ENCODE peak calls at places on chromosomes 11 and 22, in seven cellular contexts. E, F, Q, P, H, Y and X are unnamed samples.

GRCh38 chr11:17753641-17754040 is 19.1 kb downstream of the KCNC1 start:
- DNase-seq in E (no peak), F (peak), Q (no peak), P (no peak), H (no peak), Y (no peak), X (no peak)

GRCh38 chr11:86671386-86672006 is 920 bp downstream of the ME3 start:
- DNase-seq in E (no peak), F (peak), Q (peak), P (peak), H (peak), Y (peak), X (no peak)

GRCh38 chr11:27233654-27234042 is 129.4 kb downstream of the CCDC34 start:
- DNase-seq in E (no peak), F (peak), Q (no peak), P (no peak), H (no peak), Y (no peak), X (no peak)

GRCh38 chr11:72072348-72072747 is 8.0 kb downstream of the NUMA1 start:
- DNase-seq in E (peak), F (no peak), Q (no peak), P (no peak), H (no peak), Y (peak), X (no peak)

GRCh38 chr11:118437736-118438125 is 1.4 kb downstream of the KMT2A start:
- DNase-seq in E (peak), F (no peak), Q (no peak), P (peak), H (no peak), Y (peak), X (peak)

GRCh38 chr11:58770627-58771457 is 39.1 kb upstream of the GLYAT start:
- DNase-seq in E (peak), F (no peak), Q (no peak), P (no peak), H (no peak), Y (no peak), X (no peak)

GRCh38 chr11:94067010-94067409 is 45.9 kb downstream of the HEPHL1 start:
- DNase-seq in E (no peak), F (no peak), Q (no peak), P (no peak), H (no peak), Y (no peak), X (no peak)

GRCh38 chr11:9568854-9569587 is 4.4 kb upstream of the WEE1 start:
- DNase-seq in E (peak), F (no peak), Q (peak), P (peak), H (peak), Y (peak), X (no peak)

GRCh38 chr11:93054881-93055280 is 85.4 kb downstream of the MTNR1B start:
- DNase-seq in E (peak), F (no peak), Q (no peak), P (no peak), H (peak), Y (no peak), X (no peak)

GRCh38 chr11:17846852-17847453 is 112.4 kb downstream of the KCNC1 start:
- DNase-seq in E (peak), F (peak), Q (no peak), P (peak), H (no peak), Y (peak), X (no peak)

GRCh38 chr11:130051077-130051476 is 18.6 kb upstream of the APLP2 start:
- DNase-seq in E (peak), F (no peak), Q (no peak), P (no peak), H (no peak), Y (no peak), X (no peak)

GRCh38 chr11:95230054-95231034 is 658 bp downstream of the SESN3 start:
- DNase-seq in E (no peak), F (peak), Q (no peak), P (peak), H (peak), Y (peak), X (peak)

GRCh38 chr22:41229730-41230398 is 10.9 kb downstream of the CHADL start:
- DNase-seq in E (no peak), F (no peak), Q (no peak), P (peak), H (no peak), Y (no peak), X (no peak)

GRCh38 chr11:117239295-117239694 is 6.8 kb downstream of the RNF214 start:
- DNase-seq in E (peak), F (no peak), Q (no peak), P (no peak), H (peak), Y (no peak), X (no peak)

GRCh38 chr11:97893612-97894011 is 1127.1 kb upstream of the CNTN5 start:
- DNase-seq in E (no peak), F (no peak), Q (no peak), P (no peak), H (no peak), Y (no peak), X (no peak)

GRCh38 chr22:19149047-19149883 is 827 bp downstream of the GSC2 start:
- DNase-seq in E (no peak), F (no peak), Q (no peak), P (no peak), H (no peak), Y (peak), X (peak)

GRCh38 chr11:109037856-109038780 is 373.2 kb downstream of the DDX10 start:
- DNase-seq in E (peak), F (no peak), Q (no peak), P (no peak), H (no peak), Y (peak), X (no peak)

GRCh38 chr11:78840623-78841022 is 266.0 kb upstream of the NARS2 start:
- DNase-seq in E (peak), F (no peak), Q (no peak), P (no peak), H (no peak), Y (no peak), X (no peak)

GRCh38 chr11:62171261-62171723 is 18.7 kb upstream of the SCGB1D1 start:
- DNase-seq in E (peak), F (peak), Q (peak), P (peak), H (peak), Y (peak), X (peak)

GRCh38 chr22:27723708-27724107 is 77.8 kb downstream of the MN1 start:
- DNase-seq in E (no peak), F (no peak), Q (no peak), P (no peak), H (no peak), Y (no peak), X (no peak)

GRCh38 chr11:27646051-27646818 is 54.0 kb downstream of the BDNF start:
- DNase-seq in E (peak), F (no peak), Q (no peak), P (peak), H (no peak), Y (no peak), X (no peak)

GRCh38 chr11:66867425-66868040 is 10.7 kb downstream of the LRFN4 start:
- DNase-seq in E (no peak), F (no peak), Q (no peak), P (no peak), H (no peak), Y (no peak), X (no peak)

GRCh38 chr11:35419713-35420333 is 465 bp upstream of the SLC1A2 start:
- DNase-seq in E (no peak), F (peak), Q (no peak), P (peak), H (no peak), Y (peak), X (no peak)

GRCh38 chr11:100816823-100817222 is 129.7 kb downstream of the ARHGAP42 start:
- DNase-seq in E (peak), F (no peak), Q (no peak), P (no peak), H (no peak), Y (no peak), X (no peak)

GRCh38 chr11:79963886-79964660 is 523.2 kb upstream of the TENM4 start:
- DNase-seq in E (no peak), F (no peak), Q (no peak), P (no peak), H (no peak), Y (peak), X (no peak)

GRCh38 chr11:115264278-115264677 is 239.9 kb downstream of the CADM1 start:
- DNase-seq in E (no peak), F (no peak), Q (no peak), P (no peak), H (no peak), Y (no peak), X (no peak)

GRCh38 chr11:63668396-63668795 is 2.8 kb downstream of the ATL3 start:
- DNase-seq in E (no peak), F (no peak), Q (no peak), P (no peak), H (no peak), Y (no peak), X (no peak)

GRCh38 chr22:48568736-48569330 is 1258.8 kb downstream of the BRD1 start:
- DNase-seq in E (no peak), F (no peak), Q (no peak), P (no peak), H (no peak), Y (no peak), X (no peak)

GRCh38 chr11:69008774-69009440 is 4.1 kb downstream of the MRGPRF start:
- DNase-seq in E (peak), F (no peak), Q (peak), P (peak), H (peak), Y (no peak), X (no peak)

GRCh38 chr11:2368851-2369180 is 8.3 kb upstream of the CD81 start:
- DNase-seq in E (no peak), F (no peak), Q (no peak), P (no peak), H (no peak), Y (no peak), X (no peak)
- H3K4me3 ChIP-seq in E (no peak), F (no peak), Q (no peak), P (no peak), H (no peak), Y (no peak), X (no peak)

GRCh38 chr22:17575681-17576080 is 12.4 kb downstream of the SLC25A18 start:
- DNase-seq in E (no peak), F (no peak), Q (no peak), P (no peak), H (no peak), Y (no peak), X (no peak)
- H3K27ac ChIP-seq in E (no peak), F (peak), Q (no peak), P (no peak), H (no peak), Y (no peak), X (no peak)

DNA sequence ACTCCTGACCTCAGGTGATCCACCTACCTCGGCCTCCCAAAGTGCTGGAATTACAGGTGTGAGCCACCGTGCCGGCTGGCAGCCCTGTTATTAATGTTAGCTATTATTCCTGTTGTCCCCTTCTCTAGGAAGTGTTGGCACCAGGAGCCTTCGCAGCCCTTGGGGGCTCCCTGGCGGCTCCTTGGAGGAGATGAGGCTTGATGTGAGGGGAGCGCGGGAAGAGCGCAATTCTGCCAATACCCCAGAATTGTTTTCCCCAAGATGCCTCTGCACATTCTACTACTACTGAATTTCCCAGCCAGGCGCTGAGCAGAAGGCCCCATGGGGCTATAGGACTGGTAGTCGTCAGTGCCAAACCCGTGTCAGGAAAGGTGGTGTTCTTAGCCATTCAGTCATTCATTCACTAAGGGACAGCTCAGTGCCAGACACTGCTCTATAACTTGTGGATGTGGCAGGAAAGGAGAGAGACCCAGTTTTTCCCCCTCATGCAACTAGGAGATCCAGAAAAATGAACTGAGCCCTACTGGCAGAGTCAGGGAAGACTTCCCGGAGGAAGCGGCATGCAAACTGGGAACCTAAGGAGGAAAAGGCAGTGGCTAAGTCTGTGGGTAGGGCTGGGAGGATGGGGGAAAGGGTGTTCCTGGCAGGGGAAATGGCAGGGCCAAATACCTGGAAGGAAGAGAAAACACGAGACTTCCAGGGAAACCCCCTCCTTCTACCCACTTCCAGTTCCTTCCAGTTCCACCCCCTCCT is 3.5 kb downstream of the FBLN1 start:
- DNase-seq in E (no peak), F (no peak), Q (no peak), P (no peak), H (no peak), Y (no peak), X (no peak)
- H3K4me3 ChIP-seq in E (no peak), F (no peak), Q (no peak), P (no peak), H (no peak), Y (no peak), X (no peak)

GRCh38 chr11:29124436-29124835 is 892.4 kb downstream of the KCNA4 start:
- DNase-seq in E (no peak), F (no peak), Q (no peak), P (no peak), H (no peak), Y (peak), X (no peak)

GRCh38 chr11:29119691-29120328 is 897.0 kb downstream of the KCNA4 start:
- DNase-seq in E (peak), F (no peak), Q (no peak), P (no peak), H (peak), Y (no peak), X (no peak)

GRCh38 chr11:29125621-29126020 is 891.2 kb downstream of the KCNA4 start:
- DNase-seq in E (no peak), F (no peak), Q (no peak), P (no peak), H (no peak), Y (no peak), X (no peak)

GRCh38 chr11:29119116-29119515 is 897.7 kb downstream of the KCNA4 start:
- DNase-seq in E (peak), F (no peak), Q (no peak), P (no peak), H (no peak), Y (no peak), X (no peak)

DNA sequence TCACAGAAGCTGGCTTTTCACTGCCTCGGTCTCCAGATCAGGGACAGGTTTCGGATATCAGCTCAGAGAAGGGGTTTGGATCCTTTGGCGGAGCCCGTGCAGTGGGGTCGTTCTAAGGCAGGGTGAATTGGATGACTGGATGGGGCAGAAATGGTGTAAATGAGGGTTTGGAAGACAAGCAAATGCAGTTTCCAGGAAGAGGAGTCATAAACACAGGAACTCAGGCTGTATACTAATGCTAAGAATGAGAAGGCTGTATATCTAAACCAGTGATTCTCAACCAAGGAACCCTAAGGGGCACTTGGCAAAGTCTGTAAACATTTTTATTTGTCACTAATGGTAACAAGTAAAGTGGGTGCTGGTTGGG is 896.5 kb downstream of the KCNA4 start:
- DNase-seq in E (no peak), F (no peak), Q (no peak), P (no peak), H (no peak), Y (no peak), X (no peak)
- H3K27ac ChIP-seq in E (peak), F (no peak), Q (no peak), P (no peak), H (peak), Y (no peak), X (no peak)

GRCh38 chr11:1896895-1897294 is 5.2 kb upstream of the PRR33 start:
- DNase-seq in E (no peak), F (no peak), Q (no peak), P (no peak), H (no peak), Y (no peak), X (no peak)
- H3K4me3 ChIP-seq in E (no peak), F (no peak), Q (no peak), P (no peak), H (no peak), Y (no peak), X (no peak)

GRCh38 chr11:107744736-107745135 is 32.9 kb upstream of the SLN start:
- DNase-seq in E (no peak), F (peak), Q (no peak), P (no peak), H (no peak), Y (no peak), X (no peak)

GRCh38 chr11:107743161-107743560 is 31.3 kb upstream of the SLN start:
- DNase-seq in E (no peak), F (peak), Q (no peak), P (no peak), H (no peak), Y (no peak), X (no peak)

GRCh38 chr11:107750313-107750712 is 38.5 kb upstream of the SLN start:
- DNase-seq in E (no peak), F (no peak), Q (no peak), P (no peak), H (no peak), Y (no peak), X (no peak)

GRCh38 chr11:107751082-107751481 is 39.2 kb upstream of the SLN start:
- DNase-seq in E (no peak), F (no peak), Q (no peak), P (no peak), H (no peak), Y (no peak), X (no peak)

GRCh38 chr11:107747622-107748021 is 35.8 kb upstream of the SLN start:
- DNase-seq in E (no peak), F (no peak), Q (no peak), P (no peak), H (no peak), Y (peak), X (no peak)
- H3K27ac ChIP-seq in E (no peak), F (no peak), Q (no peak), P (no peak), H (no peak), Y (no peak), X (no peak)

DNA sequence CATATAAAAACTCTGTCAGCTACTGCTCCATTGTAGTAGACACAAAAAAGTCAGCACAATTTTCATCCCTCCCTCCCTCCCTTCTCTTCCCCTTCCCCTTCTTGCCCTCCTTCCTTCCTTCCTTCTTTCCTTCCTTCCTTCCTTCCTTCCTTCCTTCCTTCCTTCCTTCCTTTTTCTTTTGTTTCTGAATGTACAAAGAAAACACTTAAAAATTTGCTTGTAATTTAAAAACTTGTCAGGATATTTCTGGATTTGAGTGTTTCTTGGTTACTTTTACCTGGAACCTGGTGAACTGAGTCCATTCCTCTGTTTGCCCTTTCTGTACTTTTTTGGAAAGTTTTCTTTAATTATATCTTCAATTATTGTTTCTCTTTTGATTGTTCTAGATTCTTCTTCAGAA is 31.5 kb upstream of the PLET1 start:
- DNase-seq in E (no peak), F (no peak), Q (no peak), P (no peak), H (no peak), Y (no peak), X (no peak)
- H3K4me3 ChIP-seq in E (no peak), F (no peak), Q (no peak), P (no peak), H (no peak), Y (no peak), X (no peak)

GRCh38 chr22:22939537-22940368 is 52.1 kb downstream of the IGLL5 start:
- DNase-seq in E (no peak), F (no peak), Q (no peak), P (no peak), H (no peak), Y (no peak), X (no peak)
- H3K27ac ChIP-seq in E (no peak), F (no peak), Q (no peak), P (no peak), H (no peak), Y (no peak), X (no peak)